ENCODE peak calls at places on chromosome 20, in four cellular contexts. One of them, this sample, is unnamed.

GRCh38 chr20:61173966-61174725 is 77.9 kb upstream of the CDH4 start:
- DNase-seq in H1: no peak
- DNase-seq in SK-N-SH: no peak
- DNase-seq in K562: no peak
- DNase-seq in this sample: no peak

GRCh38 chr20:34834459-34834893 is 9.0 kb upstream of the NCOA6 start:
- DNase-seq in H1: no peak
- DNase-seq in SK-N-SH: peak; percentile 62
- DNase-seq in K562: peak; percentile 40
- DNase-seq in this sample: no peak

GRCh38 chr20:38129893-38130609 is 35.0 kb downstream of the TGM2 start:
- DNase-seq in H1: no peak
- DNase-seq in SK-N-SH: no peak
- DNase-seq in K562: no peak
- DNase-seq in this sample: peak; percentile 8

GRCh38 chr20:38007526-38007925 is 25.7 kb downstream of the TTI1 start:
- DNase-seq in H1: no peak
- DNase-seq in SK-N-SH: peak; percentile 55
- DNase-seq in K562: no peak
- DNase-seq in this sample: no peak

GRCh38 chr20:21083825-21084325 is 22.3 kb downstream of the LINC00237 start:
- DNase-seq in H1: no peak
- DNase-seq in SK-N-SH: no peak
- DNase-seq in K562: no peak
- DNase-seq in this sample: no peak

GRCh38 chr20:1376007-1376406 is 16.8 kb downstream of the FKBP1A start:
- DNase-seq in H1: peak; percentile 27
- DNase-seq in SK-N-SH: no peak
- DNase-seq in K562: no peak
- DNase-seq in this sample: no peak

GRCh38 chr20:6848041-6848440 is 80.6 kb downstream of the BMP2 start:
- DNase-seq in H1: no peak
- DNase-seq in SK-N-SH: no peak
- DNase-seq in K562: no peak
- DNase-seq in this sample: no peak

GRCh38 chr20:19241440-19241839 is 29.0 kb downstream of the SLC24A3 start:
- DNase-seq in H1: peak; percentile 13
- DNase-seq in SK-N-SH: no peak
- DNase-seq in K562: no peak
- DNase-seq in this sample: no peak

GRCh38 chr20:47032969-47033578 is 138.4 kb downstream of the EYA2 start:
- DNase-seq in H1: no peak
- DNase-seq in SK-N-SH: no peak
- DNase-seq in K562: no peak
- DNase-seq in this sample: no peak

GRCh38 chr20:61968036-61968810 is 97.5 kb downstream of the TAF4 start:
- DNase-seq in H1: peak; percentile 45
- DNase-seq in SK-N-SH: no peak
- DNase-seq in K562: no peak
- DNase-seq in this sample: no peak

GRCh38 chr20:8527998-8528397 is 395.9 kb downstream of the PLCB1 start:
- DNase-seq in H1: no peak
- DNase-seq in SK-N-SH: no peak
- DNase-seq in K562: no peak
- DNase-seq in this sample: no peak

GRCh38 chr20:33423141-33423834 is 20.3 kb downstream of the SNTA1 start:
- DNase-seq in H1: no peak
- DNase-seq in SK-N-SH: no peak
- DNase-seq in K562: peak; percentile 80
- DNase-seq in this sample: no peak

GRCh38 chr20:11067359-11067758 is 393.6 kb upstream of the JAG1 start:
- DNase-seq in H1: no peak
- DNase-seq in SK-N-SH: no peak
- DNase-seq in K562: no peak
- DNase-seq in this sample: no peak

GRCh38 chr20:47392015-47392720 is 35.7 kb upstream of the ZMYND8 start:
- DNase-seq in H1: no peak
- DNase-seq in SK-N-SH: peak; percentile 23
- DNase-seq in K562: peak; percentile 71
- DNase-seq in this sample: no peak

GRCh38 chr20:59948828-59949720 is 8.9 kb downstream of the FAM217B start:
- DNase-seq in H1: no peak
- DNase-seq in SK-N-SH: peak; percentile 44
- DNase-seq in K562: no peak
- DNase-seq in this sample: no peak

GRCh38 chr20:23917024-23917725 is 37.6 kb upstream of the CST5 start:
- DNase-seq in H1: no peak
- DNase-seq in SK-N-SH: no peak
- DNase-seq in K562: no peak
- DNase-seq in this sample: no peak

GRCh38 chr20:23918101-23918862 is 38.7 kb upstream of the CST5 start:
- DNase-seq in H1: no peak
- DNase-seq in SK-N-SH: no peak
- DNase-seq in K562: no peak
- DNase-seq in this sample: no peak

GRCh38 chr20:23918896-23919295 is 39.3 kb upstream of the CST5 start:
- DNase-seq in H1: no peak
- DNase-seq in SK-N-SH: no peak
- DNase-seq in K562: no peak
- DNase-seq in this sample: no peak

GRCh38 chr20:23920408-23920780 is 40.8 kb upstream of the CST5 start:
- DNase-seq in H1: no peak
- DNase-seq in SK-N-SH: no peak
- DNase-seq in K562: no peak
- DNase-seq in this sample: no peak

DNA sequence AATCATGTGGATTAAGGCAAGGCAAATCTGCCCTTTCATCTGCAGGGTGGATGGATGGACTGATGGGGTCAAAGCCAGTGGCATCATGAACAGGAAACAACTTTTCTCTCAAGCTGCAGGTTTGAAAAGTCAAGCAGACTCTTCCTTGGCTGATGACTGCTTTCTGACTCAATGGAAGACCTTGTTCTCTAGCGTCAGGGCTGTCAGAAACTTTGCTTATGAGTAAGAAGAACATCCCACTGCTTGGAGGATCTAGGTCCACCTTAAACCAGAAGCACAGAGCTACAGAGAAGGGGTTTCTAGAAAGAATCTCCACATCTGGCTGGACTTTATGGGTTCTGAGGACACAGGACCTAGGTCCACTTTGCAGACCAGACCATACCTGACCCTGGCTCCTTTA is 36.3 kb upstream of the CST5 start:
- DNase-seq in H1: no peak
- DNase-seq in SK-N-SH: no peak
- DNase-seq in K562: no peak
- DNase-seq in this sample: no peak
- TF ChIP-seq TEAD4 in H1: no peak
- TF ChIP-seq TEAD4 in SK-N-SH: no peak
- TF ChIP-seq TEAD4 in K562: no peak
- TF ChIP-seq TEAD4 in this sample: no peak

GRCh38 chr20:57124346-57124745 is 142.1 kb downstream of the BMP7 start:
- DNase-seq in H1: no peak
- DNase-seq in SK-N-SH: no peak
- DNase-seq in K562: no peak
- DNase-seq in this sample: no peak

GRCh38 chr20:57124800-57125399 is 141.5 kb downstream of the BMP7 start:
- DNase-seq in H1: no peak
- DNase-seq in SK-N-SH: no peak
- DNase-seq in K562: no peak
- DNase-seq in this sample: no peak

GRCh38 chr20:57123139-57123903 is 143.1 kb downstream of the BMP7 start:
- DNase-seq in H1: no peak
- DNase-seq in SK-N-SH: no peak
- DNase-seq in K562: no peak
- DNase-seq in this sample: no peak

GRCh38 chr20:57118964-57119363 is 147.5 kb downstream of the BMP7 start:
- DNase-seq in H1: no peak
- DNase-seq in SK-N-SH: no peak
- DNase-seq in K562: no peak
- DNase-seq in this sample: no peak

DNA sequence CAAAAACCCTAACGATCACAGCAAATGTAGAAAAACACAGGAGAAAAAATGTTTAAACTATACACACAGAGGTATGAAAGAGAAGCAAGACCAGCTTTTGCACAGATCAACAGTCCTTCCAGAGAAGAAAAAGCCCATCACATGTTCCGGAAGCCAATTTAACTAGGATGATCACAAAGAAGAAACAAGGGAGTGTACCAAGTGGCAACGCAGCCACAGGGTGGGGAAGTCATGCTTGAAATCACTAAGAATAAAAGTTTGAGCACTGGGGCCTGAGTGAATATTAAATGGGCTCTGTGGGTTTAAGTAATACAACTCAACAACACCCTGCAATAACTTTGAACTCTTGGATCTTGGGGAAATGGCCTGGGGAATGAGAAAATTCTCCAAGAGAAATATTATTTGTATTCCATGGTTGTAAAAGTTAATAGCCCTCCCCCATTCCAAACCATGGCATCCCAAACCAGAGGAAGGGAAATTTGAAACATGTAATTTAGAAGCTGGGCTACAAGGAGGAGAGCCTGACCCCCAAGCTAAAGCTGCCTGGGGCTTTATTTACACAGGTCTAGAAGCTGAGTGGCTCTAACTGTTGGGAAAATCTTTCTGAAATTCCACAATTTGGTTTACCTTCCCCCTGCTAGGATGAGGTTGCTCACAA is 143.8 kb downstream of the BMP7 start:
- DNase-seq in H1: no peak
- DNase-seq in SK-N-SH: no peak
- DNase-seq in K562: no peak
- DNase-seq in this sample: no peak
- TF ChIP-seq TEAD4 in H1: no peak
- TF ChIP-seq TEAD4 in SK-N-SH: no peak
- TF ChIP-seq TEAD4 in K562: no peak
- TF ChIP-seq TEAD4 in this sample: no peak

GRCh38 chr20:43751167-43752050 is 24.6 kb upstream of the GTSF1L start:
- DNase-seq in H1: no peak
- DNase-seq in SK-N-SH: no peak
- DNase-seq in K562: no peak
- DNase-seq in this sample: no peak
- TF ChIP-seq TEAD4 in H1: no peak
- TF ChIP-seq TEAD4 in SK-N-SH: no peak
- TF ChIP-seq TEAD4 in K562: no peak
- TF ChIP-seq TEAD4 in this sample: no peak

DNA sequence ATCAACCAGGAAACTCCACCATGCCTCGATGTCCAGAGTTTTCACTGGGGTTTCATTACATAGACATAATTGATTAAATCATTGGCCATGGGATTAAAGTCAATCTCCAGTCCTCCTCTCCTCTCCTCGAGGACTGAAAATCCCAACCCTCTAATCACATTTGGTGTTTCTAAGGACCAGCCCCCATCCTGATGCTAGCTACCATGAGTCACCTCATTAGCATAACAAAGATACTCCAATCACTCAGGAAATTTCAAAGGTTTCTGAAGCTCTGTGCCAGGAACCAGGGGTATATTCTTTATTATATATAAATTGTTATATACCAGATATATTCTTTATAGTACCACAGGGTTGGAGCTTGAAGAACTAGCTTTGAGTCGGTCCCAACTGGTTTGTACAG is 212.9 kb upstream of the PRND start:
- DNase-seq in H1: no peak
- DNase-seq in SK-N-SH: no peak
- DNase-seq in K562: no peak
- DNase-seq in this sample: no peak
- TF ChIP-seq TEAD4 in H1: no peak
- TF ChIP-seq TEAD4 in SK-N-SH: no peak
- TF ChIP-seq TEAD4 in K562: no peak
- TF ChIP-seq TEAD4 in this sample: no peak

DNA sequence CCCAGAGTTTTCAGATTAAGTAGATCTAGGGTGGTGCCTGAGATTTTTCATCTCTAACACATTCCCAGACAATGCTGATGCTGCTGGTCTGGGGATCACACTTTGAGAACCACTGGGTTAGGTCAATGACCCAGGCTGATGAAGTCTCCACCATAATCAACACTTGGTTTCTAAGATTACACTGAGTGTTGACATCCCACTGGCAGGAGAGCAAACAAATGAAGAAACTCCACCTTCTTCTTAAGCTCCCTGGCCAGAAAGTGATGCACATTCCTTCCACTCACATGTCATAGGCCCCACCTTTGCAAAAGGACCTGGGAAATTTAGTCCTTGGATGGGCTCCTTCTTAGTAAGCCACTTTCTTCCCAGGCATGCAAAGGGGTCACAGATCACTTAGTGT is 53.0 kb downstream of the MAFB start:
- DNase-seq in H1: no peak
- DNase-seq in SK-N-SH: no peak
- DNase-seq in K562: no peak
- DNase-seq in this sample: no peak
- TF ChIP-seq TEAD4 in H1: no peak
- TF ChIP-seq TEAD4 in SK-N-SH: no peak
- TF ChIP-seq TEAD4 in K562: no peak
- TF ChIP-seq TEAD4 in this sample: no peak